ENCODE peak calls at places on chromosome 5, in five cellular contexts. J is astrocyte, R is lower lobe of right lung, D is lower leg skin, S is psoas muscle. C is an unnamed sample.

GRCh38 chr5:12999667-13000066 is 944.8 kb downstream of the DNAH5 start:
- DNase-seq in D (no peak), S (no peak), J (no peak), R (no peak), C (no peak)

GRCh38 chr5:55702612-55703345 is 9.3 kb downstream of the SLC38A9 start:
- DNase-seq in D (no peak), R (no peak), J (no peak), S (no peak), C (no peak)

GRCh38 chr5:123035320-123035949 is 1.1 kb downstream of the PPIC start:
- DNase-seq in R (peak), D (no peak), S (peak), J (peak), C (no peak)

GRCh38 chr5:1847056-1847455 is 35.7 kb downstream of the IRX4 start:
- DNase-seq in R (peak), S (peak), D (no peak), J (no peak), C (no peak)

GRCh38 chr5:56829137-56829536 is 13.8 kb downstream of the MAP3K1 start:
- DNase-seq in D (no peak), S (no peak), R (no peak), J (peak), C (no peak)

GRCh38 chr5:32254987-32255900 is 57.5 kb downstream of the MTMR12 start:
- DNase-seq in S (no peak), J (no peak), D (no peak), R (no peak), C (no peak)

GRCh38 chr5:55668356-55668755 is 43.8 kb downstream of the SLC38A9 start:
- DNase-seq in D (no peak), R (no peak), S (no peak), J (peak), C (no peak)

GRCh38 chr5:133890776-133891280 is 77.6 kb downstream of the C5orf15 start:
- DNase-seq in J (no peak), D (no peak), R (no peak), S (peak), C (no peak)

GRCh38 chr5:149581192-149581861 is at the start of gene ARHGEF37:
- DNase-seq in R (peak), S (peak), D (peak), J (no peak), C (no peak)

GRCh38 chr5:120122711-120123110 is 341.4 kb upstream of the PRR16 start:
- DNase-seq in R (no peak), J (no peak), D (no peak), S (no peak), C (no peak)

GRCh38 chr5:168898261-168898911 is 319.2 kb upstream of the PANK3 start:
- DNase-seq in D (no peak), J (no peak), S (no peak), R (no peak), C (no peak)

GRCh38 chr5:143054480-143054941 is 284.3 kb downstream of the ARHGAP26 start:
- DNase-seq in D (no peak), S (no peak), R (no peak), J (peak), C (no peak)

GRCh38 chr5:81315336-81315735 is 13.9 kb downstream of the ZCCHC9 start:
- DNase-seq in J (peak), D (no peak), R (no peak), S (no peak), C (no peak)

GRCh38 chr5:159894149-159894720 is 22.0 kb upstream of the ADRA1B start:
- DNase-seq in R (no peak), J (no peak), D (no peak), S (no peak), C (no peak)

GRCh38 chr5:3261081-3261480 is 334.6 kb upstream of the IRX1 start:
- DNase-seq in R (no peak), D (no peak), J (no peak), S (no peak), C (no peak)

GRCh38 chr5:96838483-96839395 is 31.0 kb upstream of the ERAP1 start:
- DNase-seq in D (no peak), S (no peak), J (no peak), R (no peak), C (no peak)

GRCh38 chr5:126363658-126364057 is 59.6 kb upstream of the GRAMD2B start:
- DNase-seq in S (no peak), R (no peak), D (no peak), J (no peak), C (no peak)

GRCh38 chr5:56490971-56491468 is 257.9 kb upstream of the ANKRD55 start:
- DNase-seq in S (no peak), D (no peak), J (no peak), R (peak), C (no peak)

DNA sequence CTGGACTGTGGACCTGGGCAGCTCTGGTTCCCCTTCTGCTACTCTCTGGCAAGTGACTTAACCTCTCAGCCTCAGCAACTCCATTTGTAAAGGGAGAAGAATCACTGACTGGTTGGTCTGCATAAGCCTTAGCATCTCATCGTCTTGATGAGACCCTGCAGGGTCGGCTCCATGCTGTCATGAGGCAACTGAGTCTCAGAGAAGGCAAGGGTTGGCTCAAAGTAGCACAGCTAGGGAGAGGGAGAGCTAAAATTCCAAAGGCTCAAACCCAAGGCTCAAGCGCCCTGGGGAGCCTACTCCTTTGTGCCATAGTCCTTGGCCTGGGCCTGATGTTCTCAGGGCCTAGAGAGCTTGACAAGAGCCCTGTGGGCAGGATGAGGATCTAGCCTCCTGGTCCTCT is 4.5 kb downstream of the FGFR4 start:
- DNase-seq in D (no peak), J (no peak), S (no peak), R (no peak), C (no peak)
- TF ChIP-seq CTCF in D (no peak), J (no peak), S (no peak), R (no peak), C (no peak)

GRCh38 chr5:15598294-15598902 is 98.4 kb downstream of the FBXL7 start:
- DNase-seq in S (no peak), R (no peak), J (no peak), D (no peak), C (no peak)
- TF ChIP-seq CTCF in S (peak), R (peak), J (peak), D (no peak), C (peak)

GRCh38 chr5:54443264-54443663 is 12.2 kb upstream of the HSPB3 start:
- DNase-seq in S (no peak), J (peak), R (no peak), D (no peak), C (no peak)
- TF ChIP-seq CTCF in S (peak), J (peak), R (peak), D (no peak), C (peak)

GRCh38 chr5:175728885-175729828 is 71.3 kb downstream of the HRH2 start:
- DNase-seq in S (no peak), R (no peak), D (no peak), J (no peak), C (no peak)
- TF ChIP-seq CTCF in S (no peak), R (no peak), D (no peak), J (peak), C (no peak)

DNA sequence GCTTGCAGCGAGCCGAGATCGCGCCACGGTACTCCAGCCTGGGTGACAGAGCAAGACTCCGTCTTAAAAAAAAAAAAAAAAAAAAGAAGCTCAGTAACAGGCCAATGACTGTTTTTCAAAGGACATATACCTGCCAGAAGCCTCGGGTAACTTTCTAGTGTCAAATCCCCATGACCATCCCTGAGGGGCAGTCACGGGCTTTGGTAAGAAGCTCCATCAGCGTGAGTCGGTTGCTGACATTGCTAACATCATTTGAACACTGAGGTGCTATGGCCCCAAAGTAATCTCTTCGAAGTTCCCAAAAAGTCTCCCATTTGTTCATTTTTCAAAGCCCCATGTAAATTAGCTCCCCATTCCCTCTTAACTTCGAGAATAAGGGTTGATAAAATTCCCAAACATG is 11.6 kb downstream of the NAIP start:
- DNase-seq in S (no peak), R (no peak), D (no peak), J (no peak), C (no peak)
- TF ChIP-seq CTCF in S (no peak), R (no peak), D (no peak), J (no peak), C (no peak)

C was measured in CD14-positive monocyte.